ENCODE peak calls at places on chromosomes 12 and 14, in ten cellular contexts. N, K, V, R, P, M, I, X, C and G are unnamed samples.

GRCh38 chr14:34013714-34014055 is 62.8 kb upstream of the EGLN3 start:
- DNase-seq in N (no peak), K (no peak), V (no peak), R (no peak), P (no peak), M (no peak), I (no peak), X (no peak), C (no peak), G (no peak)

GRCh38 chr12:124149287-124149686 is 145.6 kb upstream of the RFLNA start:
- DNase-seq in N (no peak), K (no peak), V (no peak), R (no peak), P (no peak), M (no peak), I (no peak), X (no peak), C (no peak), G (no peak)

GRCh38 chr12:50196537-50196936 is 29.4 kb upstream of the CERS5 start:
- DNase-seq in N (no peak), K (no peak), V (no peak), R (no peak), P (no peak), M (no peak), I (no peak), X (no peak), C (no peak), G (no peak)

GRCh38 chr14:91415794-91416743 is 1.6 kb downstream of the CCDC88C start:
- DNase-seq in N (no peak), K (no peak), V (no peak), R (no peak), P (no peak), M (no peak), I (no peak), X (peak), C (no peak), G (no peak)

GRCh38 chr14:84622357-84622756 is 907.6 kb upstream of the FLRT2 start:
- DNase-seq in N (no peak), K (no peak), V (no peak), R (no peak), P (no peak), M (no peak), I (peak), X (no peak), C (no peak), G (no peak)

GRCh38 chr14:103576371-103577024 is 13.7 kb downstream of the COA8 start:
- DNase-seq in N (no peak), K (peak), V (peak), R (peak), P (peak), M (peak), I (peak), X (peak), C (peak), G (peak)

GRCh38 chr12:9810721-9811120 is 16.6 kb upstream of the KLRF1 start:
- DNase-seq in N (no peak), K (no peak), V (no peak), R (no peak), P (no peak), M (no peak), I (no peak), X (no peak), C (no peak), G (no peak)

GRCh38 chr12:78279567-78279966 is 448.9 kb downstream of the NAV3 start:
- DNase-seq in N (no peak), K (no peak), V (no peak), R (no peak), P (no peak), M (no peak), I (no peak), X (no peak), C (no peak), G (no peak)

GRCh38 chr12:121858662-121859572 is at the start of gene HPD:
- DNase-seq in N (peak), K (peak), V (peak), R (peak), P (no peak), M (no peak), I (peak), X (no peak), C (peak), G (peak)

GRCh38 chr14:66233571-66233970 is 252.6 kb upstream of the CCDC196 start:
- DNase-seq in N (no peak), K (no peak), V (no peak), R (no peak), P (no peak), M (no peak), I (no peak), X (no peak), C (no peak), G (no peak)

GRCh38 chr14:53108292-53108937 is 44.7 kb downstream of the DDHD1 start:
- DNase-seq in N (no peak), K (no peak), V (no peak), R (no peak), P (no peak), M (no peak), I (no peak), X (no peak), C (no peak), G (no peak)
- H3K27ac ChIP-seq in N (no peak), K (no peak), V (no peak), R (no peak), P (peak), M (no peak), I (no peak), X (peak), C (no peak), G (no peak)

DNA sequence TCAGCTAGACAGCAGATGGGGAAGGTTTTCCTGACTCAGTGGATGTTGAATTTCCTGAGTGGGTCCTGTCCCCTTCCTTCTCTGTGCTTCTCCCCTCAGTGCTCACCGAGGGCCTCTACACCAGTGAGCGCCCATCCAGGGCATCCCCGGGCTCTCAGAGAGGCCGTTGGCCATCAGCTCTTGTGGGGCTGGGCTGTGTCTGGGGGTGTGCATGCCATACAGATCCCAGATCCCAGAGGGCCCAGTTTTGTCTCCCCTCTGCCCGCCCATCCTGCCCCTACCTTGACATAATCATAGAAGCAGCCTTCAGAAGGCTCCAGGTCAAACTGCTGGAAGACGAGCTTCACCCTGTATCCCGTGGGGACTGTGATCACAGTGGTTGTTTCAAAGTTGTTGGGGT is 1.1 kb downstream of the C1R start:
- DNase-seq in N (no peak), K (no peak), V (no peak), R (no peak), P (peak), M (no peak), I (no peak), X (no peak), C (no peak), G (no peak)
- H3K4me3 ChIP-seq in N (peak), K (peak), V (peak), R (peak), P (peak), M (peak), I (no peak), X (peak), C (no peak), G (no peak)

GRCh38 chr12:5402009-5402408 is 29.9 kb upstream of the NTF3 start:
- DNase-seq in N (no peak), K (no peak), V (no peak), R (no peak), P (no peak), M (no peak), I (no peak), X (no peak), C (no peak), G (no peak)
- TF ChIP-seq CTCF in N (no peak), K (no peak), V (no peak), R (no peak), P (no peak), M (no peak), I (no peak), X (no peak), C (no peak), G (no peak)

GRCh38 chr12:27623645-27624044 is 72.6 kb upstream of the REP15 start:
- DNase-seq in N (no peak), K (no peak), V (peak), R (no peak), P (no peak), M (no peak), I (peak), X (no peak), C (no peak), G (no peak)

GRCh38 chr12:27631365-27631764 is 64.9 kb upstream of the REP15 start:
- DNase-seq in N (no peak), K (no peak), V (no peak), R (no peak), P (no peak), M (no peak), I (no peak), X (no peak), C (no peak), G (no peak)

GRCh38 chr12:27626239-27626638 is 70.0 kb upstream of the REP15 start:
- DNase-seq in N (no peak), K (no peak), V (no peak), R (no peak), P (no peak), M (no peak), I (no peak), X (no peak), C (no peak), G (no peak)

GRCh38 chr12:27624586-27624985 is 71.7 kb upstream of the REP15 start:
- DNase-seq in N (no peak), K (no peak), V (no peak), R (no peak), P (no peak), M (no peak), I (no peak), X (no peak), C (no peak), G (no peak)

GRCh38 chr12:27627123-27627835 is 69.0 kb upstream of the REP15 start:
- DNase-seq in N (peak), K (peak), V (peak), R (no peak), P (no peak), M (no peak), I (peak), X (no peak), C (no peak), G (no peak)
- H3K27ac ChIP-seq in N (peak), K (peak), V (peak), R (peak), P (no peak), M (peak), I (no peak), X (peak), C (no peak), G (peak)

GRCh38 chr14:23482814-23483128 is 13.3 kb downstream of the NGDN start:
- DNase-seq in N (no peak), K (no peak), V (no peak), R (no peak), P (no peak), M (no peak), I (no peak), X (no peak), C (no peak), G (no peak)
- H3K4me3 ChIP-seq in N (no peak), K (no peak), V (no peak), R (no peak), P (no peak), M (no peak), I (no peak), X (no peak), C (no peak), G (no peak)

GRCh38 chr12:22709292-22709691 is 84.3 kb downstream of the ETNK1 start:
- DNase-seq in N (no peak), K (no peak), V (no peak), R (no peak), P (no peak), M (no peak), I (peak), X (no peak), C (peak), G (no peak)
- TF ChIP-seq CTCF in N (peak), K (peak), V (peak), R (peak), P (peak), M (no peak), I (peak), X (peak), C (peak), G (peak)

GRCh38 chr12:81381951-81382350 is 304.1 kb downstream of the ACSS3 start:
- DNase-seq in N (no peak), K (no peak), V (no peak), R (no peak), P (no peak), M (no peak), I (no peak), X (no peak), C (no peak), G (no peak)

GRCh38 chr12:81389550-81390099 is 311.7 kb downstream of the ACSS3 start:
- DNase-seq in N (no peak), K (no peak), V (no peak), R (no peak), P (no peak), M (no peak), I (no peak), X (no peak), C (no peak), G (no peak)

DNA sequence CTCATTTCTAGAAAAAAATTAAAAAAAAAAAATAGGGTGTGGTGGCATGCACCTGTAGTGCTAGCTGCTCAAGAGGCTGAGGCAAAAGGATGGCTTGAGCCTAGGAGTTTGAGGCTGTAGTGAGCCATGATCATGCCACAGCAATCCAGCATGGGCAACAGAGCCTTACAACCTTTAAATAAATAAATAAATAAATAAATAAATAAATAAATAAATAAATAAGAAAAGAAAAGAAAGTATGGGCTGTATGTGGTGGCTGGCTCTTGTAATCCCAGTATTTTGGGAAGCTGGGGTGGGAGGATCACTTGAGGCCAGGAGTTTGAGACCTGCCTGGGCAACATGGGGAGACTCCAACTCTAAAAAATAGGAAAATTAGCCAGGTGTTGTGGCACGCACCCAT is 308.2 kb downstream of the ACSS3 start:
- DNase-seq in N (no peak), K (no peak), V (no peak), R (no peak), P (no peak), M (no peak), I (no peak), X (no peak), C (no peak), G (no peak)
- H3K27ac ChIP-seq in N (no peak), K (no peak), V (no peak), R (no peak), P (no peak), M (no peak), I (no peak), X (no peak), C (no peak), G (no peak)

DNA sequence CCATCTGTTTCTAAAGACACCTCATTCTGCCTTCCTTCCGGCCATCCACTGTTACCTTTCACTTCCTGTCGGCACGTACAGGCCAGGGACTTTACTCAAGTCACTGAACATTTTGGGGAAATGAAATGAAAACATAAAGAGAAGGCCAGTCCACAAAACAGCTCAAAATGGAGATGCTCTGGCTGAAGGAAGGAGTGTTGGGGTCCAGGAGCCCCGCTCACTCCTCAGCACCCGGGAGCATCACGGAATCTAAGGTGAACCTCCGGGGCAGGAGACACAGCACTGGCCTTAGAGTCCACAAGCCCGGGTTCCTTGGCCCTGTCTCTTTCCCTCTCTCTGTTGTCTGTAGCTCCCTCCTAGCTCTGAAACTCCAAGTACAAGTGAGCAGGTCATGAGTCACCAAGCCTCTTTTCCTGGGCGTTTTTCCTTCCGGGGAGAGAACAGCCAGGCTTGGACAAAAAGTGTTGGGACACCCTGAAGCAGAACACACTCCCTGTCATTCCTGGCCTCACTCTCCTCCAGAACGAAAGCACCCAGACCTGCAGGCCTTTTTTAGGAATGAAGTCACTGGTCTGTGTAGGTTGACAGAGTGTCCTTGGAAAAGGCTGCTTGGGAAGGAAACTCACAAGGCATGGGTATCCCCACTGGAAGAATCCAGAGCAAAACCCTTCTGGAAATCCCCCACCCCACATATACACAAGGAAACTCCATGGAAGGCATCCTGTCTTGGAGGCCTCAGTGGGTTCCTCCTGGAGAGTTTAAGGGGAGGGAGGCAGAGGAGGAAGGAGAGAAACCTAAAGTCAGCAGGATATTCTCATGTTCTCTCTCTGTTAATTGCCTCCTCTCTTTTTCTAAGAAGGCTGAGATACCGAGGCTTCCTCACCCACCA is 245.3 kb downstream of the ZFP36L1 start:
- DNase-seq in N (peak), K (peak), V (peak), R (no peak), P (no peak), M (peak), I (peak), X (peak), C (peak), G (peak)
- H3K4me3 ChIP-seq in N (no peak), K (no peak), V (no peak), R (no peak), P (no peak), M (peak), I (no peak), X (no peak), C (no peak), G (no peak)